ENCODE peak calls at places on chromosomes 12 and 14, in eight cellular contexts. One of them, this sample, is unnamed.

GRCh38 chr14:71070169-71070568 is 162.9 kb downstream of the PCNX1 start:
- DNase-seq in lung: no peak
- DNase-seq in body of pancreas: no peak
- DNase-seq in OCI-LY7: no peak
- DNase-seq in mesothelial cell of epicardium: no peak
- DNase-seq in foreskin fibroblast: peak; percentile 62
- DNase-seq in heart right ventricle: no peak
- DNase-seq in testis: no peak
- DNase-seq in this sample: no peak

GRCh38 chr12:80441921-80442320 is 2.1 kb upstream of the PTPRQ start:
- DNase-seq in mesothelial cell of epicardium: no peak
- DNase-seq in lung: no peak
- DNase-seq in heart right ventricle: no peak
- DNase-seq in OCI-LY7: no peak
- DNase-seq in body of pancreas: no peak
- DNase-seq in foreskin fibroblast: peak; percentile 39
- DNase-seq in testis: no peak
- DNase-seq in this sample: no peak

GRCh38 chr14:102571043-102571442 is 21.4 kb upstream of the RCOR1 start:
- DNase-seq in mesothelial cell of epicardium: no peak
- DNase-seq in heart right ventricle: no peak
- DNase-seq in foreskin fibroblast: no peak
- DNase-seq in testis: no peak
- DNase-seq in body of pancreas: no peak
- DNase-seq in lung: no peak
- DNase-seq in OCI-LY7: no peak
- DNase-seq in this sample: no peak

GRCh38 chr12:46886541-46887041 is 60.8 kb upstream of the SLC38A4 start:
- DNase-seq in testis: no peak
- DNase-seq in heart right ventricle: no peak
- DNase-seq in lung: no peak
- DNase-seq in body of pancreas: no peak
- DNase-seq in mesothelial cell of epicardium: no peak
- DNase-seq in OCI-LY7: no peak
- DNase-seq in foreskin fibroblast: peak; percentile 56
- DNase-seq in this sample: no peak

GRCh38 chr14:67722293-67722692 is 20.6 kb downstream of the RDH12 start:
- DNase-seq in body of pancreas: peak; percentile 64
- DNase-seq in heart right ventricle: peak; percentile 77
- DNase-seq in lung: no peak
- DNase-seq in foreskin fibroblast: peak; percentile 12
- DNase-seq in testis: peak; percentile 66
- DNase-seq in OCI-LY7: no peak
- DNase-seq in mesothelial cell of epicardium: no peak
- DNase-seq in this sample: no peak

GRCh38 chr12:130775953-130776856 is 60.1 kb upstream of the RIMBP2 start:
- DNase-seq in lung: peak; percentile 39
- DNase-seq in body of pancreas: peak; percentile 50
- DNase-seq in foreskin fibroblast: peak; percentile 90
- DNase-seq in testis: peak; percentile 67
- DNase-seq in mesothelial cell of epicardium: peak; percentile 56
- DNase-seq in heart right ventricle: peak; percentile 36
- DNase-seq in OCI-LY7: no peak
- DNase-seq in this sample: peak; percentile 69

GRCh38 chr12:56338643-56339422 is at the start of gene IL23A:
- DNase-seq in mesothelial cell of epicardium: no peak
- DNase-seq in body of pancreas: no peak
- DNase-seq in testis: no peak
- DNase-seq in foreskin fibroblast: no peak
- DNase-seq in lung: no peak
- DNase-seq in OCI-LY7: peak; percentile 80
- DNase-seq in heart right ventricle: no peak
- DNase-seq in this sample: no peak

GRCh38 chr12:42924482-42924881 is 334.9 kb upstream of the PRICKLE1 start:
- DNase-seq in foreskin fibroblast: no peak
- DNase-seq in heart right ventricle: no peak
- DNase-seq in body of pancreas: no peak
- DNase-seq in OCI-LY7: no peak
- DNase-seq in mesothelial cell of epicardium: no peak
- DNase-seq in testis: no peak
- DNase-seq in lung: no peak
- DNase-seq in this sample: no peak

GRCh38 chr12:58233886-58234285 is 292.5 kb downstream of the ATP23 start:
- DNase-seq in OCI-LY7: no peak
- DNase-seq in heart right ventricle: no peak
- DNase-seq in mesothelial cell of epicardium: no peak
- DNase-seq in body of pancreas: no peak
- DNase-seq in lung: no peak
- DNase-seq in foreskin fibroblast: no peak
- DNase-seq in testis: no peak
- DNase-seq in this sample: no peak

GRCh38 chr12:110233212-110233903 is 47.7 kb upstream of the ATP2A2 start:
- DNase-seq in OCI-LY7: no peak
- DNase-seq in heart right ventricle: no peak
- DNase-seq in body of pancreas: no peak
- DNase-seq in lung: no peak
- DNase-seq in mesothelial cell of epicardium: no peak
- DNase-seq in testis: no peak
- DNase-seq in foreskin fibroblast: no peak
- DNase-seq in this sample: no peak

GRCh38 chr14:31678421-31679249 is 117.4 kb downstream of the NUBPL start:
- DNase-seq in heart right ventricle: no peak
- DNase-seq in mesothelial cell of epicardium: no peak
- DNase-seq in foreskin fibroblast: no peak
- DNase-seq in OCI-LY7: no peak
- DNase-seq in testis: no peak
- DNase-seq in lung: no peak
- DNase-seq in body of pancreas: no peak
- DNase-seq in this sample: no peak

GRCh38 chr14:102442241-102443211 is 67.0 kb downstream of the ANKRD9 start:
- DNase-seq in foreskin fibroblast: peak; percentile 15
- DNase-seq in heart right ventricle: no peak
- DNase-seq in testis: no peak
- DNase-seq in OCI-LY7: no peak
- DNase-seq in body of pancreas: no peak
- DNase-seq in mesothelial cell of epicardium: no peak
- DNase-seq in lung: no peak
- DNase-seq in this sample: no peak

GRCh38 chr12:65278576-65279386 is at the start of gene MSRB3:
- DNase-seq in heart right ventricle: peak; percentile 81
- DNase-seq in testis: peak; percentile 78
- DNase-seq in lung: peak; percentile 50
- DNase-seq in foreskin fibroblast: peak; percentile 69
- DNase-seq in body of pancreas: peak; percentile 61
- DNase-seq in OCI-LY7: no peak
- DNase-seq in mesothelial cell of epicardium: peak; percentile 73
- DNase-seq in this sample: peak; percentile 65

GRCh38 chr12:16492240-16492639 is 113.7 kb downstream of the LMO3 start:
- DNase-seq in mesothelial cell of epicardium: no peak
- DNase-seq in OCI-LY7: no peak
- DNase-seq in heart right ventricle: no peak
- DNase-seq in foreskin fibroblast: no peak
- DNase-seq in body of pancreas: no peak
- DNase-seq in testis: no peak
- DNase-seq in lung: no peak
- DNase-seq in this sample: no peak

DNA sequence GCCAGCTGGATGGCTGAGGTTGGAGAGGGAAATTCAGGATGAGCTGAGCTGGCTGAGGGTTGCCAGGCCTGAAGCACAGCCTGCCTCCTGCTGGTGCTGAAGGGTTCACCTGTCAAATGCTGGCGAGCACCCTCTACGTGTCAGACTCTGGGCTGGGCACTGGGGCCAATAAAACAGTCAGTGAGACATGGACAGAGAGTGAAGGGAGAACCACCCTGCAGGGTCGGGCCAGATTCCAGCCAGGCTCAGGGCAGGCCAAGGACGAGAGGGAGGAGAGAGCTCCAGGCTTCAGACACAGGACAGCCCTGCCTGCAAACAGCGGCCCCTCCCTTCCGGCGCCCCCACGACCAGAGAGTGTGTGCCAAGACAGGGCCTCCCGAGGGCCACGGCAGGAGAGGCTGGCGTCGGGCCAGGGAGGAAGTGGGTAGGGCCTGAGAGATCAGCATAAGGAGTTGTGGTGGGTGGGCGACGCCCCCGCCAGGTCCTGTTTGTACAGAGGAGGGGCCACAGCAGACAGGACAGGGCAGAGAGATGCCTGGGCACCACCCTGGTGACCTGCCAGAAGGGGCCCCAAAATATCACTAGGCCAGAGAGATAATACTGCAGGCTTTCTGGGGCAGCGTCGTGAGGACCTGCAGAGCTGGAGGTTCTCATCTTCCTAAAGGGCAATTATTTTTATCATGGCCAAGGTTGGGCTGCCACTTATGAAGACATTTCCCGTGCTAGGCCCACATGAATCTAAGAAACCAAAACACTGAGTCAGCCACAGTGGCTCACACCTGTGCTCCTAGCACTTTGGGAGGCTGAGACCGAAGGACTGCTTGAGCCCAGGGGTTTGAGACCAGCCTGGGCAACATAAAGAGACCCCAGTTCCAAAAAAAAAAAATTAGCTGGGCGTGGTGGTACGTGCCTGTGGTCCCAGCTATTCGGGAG is 73.1 kb upstream of the GPR68 start:
- DNase-seq in lung: peak; percentile 83
- DNase-seq in body of pancreas: peak; percentile 79
- DNase-seq in OCI-LY7: peak; percentile 53
- DNase-seq in mesothelial cell of epicardium: no peak
- DNase-seq in testis: peak; percentile 80
- DNase-seq in heart right ventricle: peak; percentile 87
- DNase-seq in foreskin fibroblast: no peak
- DNase-seq in this sample: no peak
- TF ChIP-seq CTCF in lung: no peak
- TF ChIP-seq CTCF in body of pancreas: peak; percentile 21
- TF ChIP-seq CTCF in OCI-LY7: peak; percentile 51
- TF ChIP-seq CTCF in mesothelial cell of epicardium: no peak
- TF ChIP-seq CTCF in testis: peak; percentile 18
- TF ChIP-seq CTCF in heart right ventricle: no peak
- TF ChIP-seq CTCF in foreskin fibroblast: no peak
- TF ChIP-seq CTCF in this sample: no peak

GRCh38 chr12:62882696-62883095 is 52.3 kb downstream of the PPM1H start:
- DNase-seq in foreskin fibroblast: no peak
- DNase-seq in heart right ventricle: no peak
- DNase-seq in lung: no peak
- DNase-seq in mesothelial cell of epicardium: no peak
- DNase-seq in body of pancreas: no peak
- DNase-seq in testis: no peak
- DNase-seq in OCI-LY7: peak; percentile 62
- DNase-seq in this sample: no peak

GRCh38 chr12:62882140-62882539 is 52.8 kb downstream of the PPM1H start:
- DNase-seq in testis: no peak
- DNase-seq in mesothelial cell of epicardium: no peak
- DNase-seq in OCI-LY7: peak; percentile 24
- DNase-seq in foreskin fibroblast: no peak
- DNase-seq in body of pancreas: peak; percentile 12
- DNase-seq in heart right ventricle: no peak
- DNase-seq in lung: no peak
- DNase-seq in this sample: no peak

GRCh38 chr12:62879691-62880090 is 55.3 kb downstream of the PPM1H start:
- DNase-seq in body of pancreas: no peak
- DNase-seq in testis: no peak
- DNase-seq in lung: no peak
- DNase-seq in mesothelial cell of epicardium: no peak
- DNase-seq in heart right ventricle: no peak
- DNase-seq in foreskin fibroblast: no peak
- DNase-seq in OCI-LY7: no peak
- DNase-seq in this sample: no peak

GRCh38 chr12:62886796-62887195 is 48.2 kb downstream of the PPM1H start:
- DNase-seq in foreskin fibroblast: no peak
- DNase-seq in body of pancreas: no peak
- DNase-seq in heart right ventricle: no peak
- DNase-seq in OCI-LY7: no peak
- DNase-seq in mesothelial cell of epicardium: no peak
- DNase-seq in testis: no peak
- DNase-seq in lung: no peak
- DNase-seq in this sample: no peak

DNA sequence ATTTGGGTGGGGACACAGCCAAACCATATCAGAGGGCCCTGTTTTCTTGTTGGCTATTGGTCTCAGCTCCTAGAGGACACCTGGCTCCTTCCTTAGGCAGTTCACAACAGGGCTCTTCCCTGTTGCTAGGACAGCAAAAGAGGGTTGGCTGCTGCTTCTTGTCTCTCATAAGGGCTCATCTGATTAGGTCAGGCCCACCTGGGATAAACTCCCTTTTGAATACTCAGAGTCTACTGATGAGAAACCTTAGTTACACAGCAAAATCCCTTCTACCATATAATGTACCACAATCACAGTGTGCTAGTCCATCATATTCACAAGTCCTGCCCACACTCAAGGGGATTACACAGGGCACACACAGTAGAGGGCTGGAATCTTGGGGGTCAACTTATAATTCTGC is 49.7 kb downstream of the PPM1H start:
- DNase-seq in foreskin fibroblast: no peak
- DNase-seq in mesothelial cell of epicardium: no peak
- DNase-seq in OCI-LY7: no peak
- DNase-seq in heart right ventricle: no peak
- DNase-seq in lung: no peak
- DNase-seq in body of pancreas: no peak
- DNase-seq in testis: no peak
- DNase-seq in this sample: no peak
- TF ChIP-seq CTCF in foreskin fibroblast: no peak
- TF ChIP-seq CTCF in mesothelial cell of epicardium: no peak
- TF ChIP-seq CTCF in OCI-LY7: no peak
- TF ChIP-seq CTCF in heart right ventricle: no peak
- TF ChIP-seq CTCF in lung: no peak
- TF ChIP-seq CTCF in body of pancreas: no peak
- TF ChIP-seq CTCF in testis: no peak
- TF ChIP-seq CTCF in this sample: no peak

GRCh38 chr14:59688224-59689170 is 111.9 kb upstream of the CCDC175 start:
- DNase-seq in heart right ventricle: no peak
- DNase-seq in testis: peak; percentile 78
- DNase-seq in OCI-LY7: peak; percentile 34
- DNase-seq in foreskin fibroblast: peak; percentile 17
- DNase-seq in mesothelial cell of epicardium: peak; percentile 45
- DNase-seq in lung: no peak
- DNase-seq in body of pancreas: peak; percentile 31
- DNase-seq in this sample: peak; percentile 45
- TF ChIP-seq CTCF in heart right ventricle: no peak
- TF ChIP-seq CTCF in testis: peak; percentile 58
- TF ChIP-seq CTCF in OCI-LY7: peak; percentile 81
- TF ChIP-seq CTCF in foreskin fibroblast: peak; percentile 61
- TF ChIP-seq CTCF in mesothelial cell of epicardium: peak; percentile 56
- TF ChIP-seq CTCF in lung: peak; percentile 12
- TF ChIP-seq CTCF in body of pancreas: peak; percentile 29
- TF ChIP-seq CTCF in this sample: peak; percentile 65

DNA sequence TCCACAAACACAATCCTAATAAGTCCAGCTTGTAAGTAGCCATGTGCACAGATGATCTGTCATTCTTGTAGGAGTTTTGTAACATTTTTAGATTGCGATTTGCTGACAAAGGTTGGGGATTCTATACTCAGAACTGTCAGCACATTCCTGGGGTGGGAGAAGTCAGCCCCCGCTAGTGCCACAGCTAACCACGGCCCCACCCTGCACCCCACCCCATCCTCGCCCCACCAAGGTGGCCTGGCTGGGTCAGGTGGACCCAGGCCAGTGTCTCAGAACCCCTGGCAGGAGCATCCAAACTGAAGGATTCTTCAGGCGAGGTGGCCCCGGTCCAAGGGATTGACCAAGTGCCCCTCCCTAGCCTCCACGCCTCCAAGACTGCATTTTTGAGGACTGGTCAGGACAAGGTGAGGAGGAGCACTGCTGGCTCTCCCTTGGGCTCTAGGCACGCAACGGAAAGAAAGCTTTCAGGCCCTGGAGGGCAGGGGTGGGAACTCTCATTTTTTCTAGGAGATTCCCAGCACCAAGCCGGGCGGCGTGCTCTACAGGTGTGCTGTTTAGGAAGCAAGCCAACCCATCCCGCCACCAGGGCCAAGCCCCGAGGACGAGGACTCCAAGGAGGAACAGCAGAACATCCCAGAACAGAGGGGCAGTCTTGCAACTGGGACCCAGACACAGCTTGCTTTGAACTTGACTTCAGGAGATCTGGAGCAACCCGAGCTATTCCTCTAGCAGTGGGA is 172.8 kb downstream of the BCL11B start:
- DNase-seq in OCI-LY7: no peak
- DNase-seq in mesothelial cell of epicardium: no peak
- DNase-seq in body of pancreas: no peak
- DNase-seq in foreskin fibroblast: no peak
- DNase-seq in testis: no peak
- DNase-seq in heart right ventricle: no peak
- DNase-seq in lung: no peak
- DNase-seq in this sample: no peak
- TF ChIP-seq CTCF in OCI-LY7: no peak
- TF ChIP-seq CTCF in mesothelial cell of epicardium: no peak
- TF ChIP-seq CTCF in body of pancreas: no peak
- TF ChIP-seq CTCF in foreskin fibroblast: no peak
- TF ChIP-seq CTCF in testis: no peak
- TF ChIP-seq CTCF in heart right ventricle: no peak
- TF ChIP-seq CTCF in lung: no peak
- TF ChIP-seq CTCF in this sample: no peak

This sample was measured in neural crest cell.